ENCODE peak calls at places on chromosome 19, in five cellular contexts. P is epithelial cell of prostate, U is HTR-8/SVneo, L is RKO, C is psoas muscle. O is an unnamed sample.

GRCh38 chr19:46040952-46041500 is at the start of gene IGFL4:
- DNase-seq in P (no peak), U (no peak), L (no peak), C (no peak), O (no peak)

GRCh38 chr19:49677232-49677881 is at the start of gene PRMT1:
- DNase-seq in L (no peak), U (no peak), P (no peak), C (peak), O (peak)

GRCh38 chr19:39705578-39706188 is 1.4 kb downstream of the LGALS14 start:
- DNase-seq in U (no peak), P (no peak), C (no peak), L (no peak), O (no peak)

GRCh38 chr19:3801412-3802096 is 15.4 kb upstream of the MATK start:
- DNase-seq in U (no peak), L (no peak), C (no peak), P (no peak), O (peak)

GRCh38 chr19:30696514-30696913 is 324.3 kb downstream of the ZNF536 start:
- DNase-seq in P (no peak), L (peak), C (no peak), U (no peak), O (no peak)

GRCh38 chr19:7257148-7258041 is 36.8 kb downstream of the INSR start:
- DNase-seq in L (no peak), U (peak), C (no peak), P (peak), O (no peak)

GRCh38 chr19:2727640-2727944 is 6.4 kb upstream of the DIRAS1 start:
- DNase-seq in C (no peak), P (no peak), L (no peak), U (no peak), O (no peak)

GRCh38 chr19:17855333-17856152 is 4.2 kb upstream of the RPL18A start:
- DNase-seq in C (peak), U (peak), P (no peak), L (peak), O (peak)

GRCh38 chr19:40805258-40805868 is 6.4 kb downstream of the EGLN2 start:
- DNase-seq in P (no peak), L (no peak), C (no peak), U (no peak), O (no peak)

GRCh38 chr19:4749870-4750269 is 26.2 kb upstream of the DPP9 start:
- DNase-seq in P (no peak), L (no peak), U (no peak), C (no peak), O (no peak)

GRCh38 chr19:47885067-47885463 is 1.1 kb downstream of the SULT2A1 start:
- DNase-seq in C (no peak), L (no peak), U (no peak), P (no peak), O (no peak)

GRCh38 chr19:46210634-46211033 is 18.9 kb upstream of the IGFL1 start:
- DNase-seq in C (no peak), P (no peak), U (no peak), L (no peak), O (peak)

GRCh38 chr19:35355851-35356460 is 2.3 kb upstream of the FFAR3 start:
- DNase-seq in U (no peak), P (no peak), C (no peak), L (no peak), O (no peak)

GRCh38 chr19:42038675-42039074 is 31.3 kb downstream of the GRIK5 start:
- DNase-seq in C (no peak), L (no peak), P (no peak), U (no peak), O (no peak)

GRCh38 chr19:30752201-30752600 is 380.0 kb downstream of the ZNF536 start:
- DNase-seq in P (no peak), U (no peak), L (no peak), C (no peak), O (no peak)

GRCh38 chr19:2497186-2497585 is 21.3 kb downstream of the GADD45B start:
- DNase-seq in C (no peak), L (no peak), U (no peak), P (no peak), O (no peak)

GRCh38 chr19:18223860-18224524 is 2.2 kb downstream of the PDE4C start:
- DNase-seq in P (no peak), U (peak), L (peak), C (peak), O (no peak)

GRCh38 chr19:21321996-21322395 is 7.2 kb downstream of the ZNF708 start:
- DNase-seq in C (no peak), L (peak), P (no peak), U (no peak), O (no peak)

GRCh38 chr19:17402982-17403855 is 2.2 kb downstream of the BST2 start:
- DNase-seq in C (peak), U (no peak), L (peak), P (no peak), O (peak)

GRCh38 chr19:13117772-13118423 is at the start of gene NACC1:
- DNase-seq in L (peak), C (peak), U (peak), P (peak), O (peak)

GRCh38 chr19:49766007-49766937 is 529 bp upstream of the AP2A1 start:
- DNase-seq in C (peak), L (peak), P (peak), U (peak), O (peak)

GRCh38 chr19:46713781-46714522 is 3.0 kb downstream of the PRKD2 start:
- DNase-seq in U (peak), L (peak), P (peak), C (peak), O (peak)

GRCh38 chr19:11693505-11694499 is 44.9 kb downstream of the ZNF823 start:
- DNase-seq in L (peak), C (no peak), P (no peak), U (peak), O (peak)